ENCODE peak calls at places on chromosomes 16 and 17, in seven cellular contexts. Y is HCT116, D is GM23338, S is stomach, X is IMR-90, T is body of pancreas, L is Panc1. G is an unnamed sample.

GRCh38 chr16:56451753-56452689 is 667 bp downstream of the OGFOD1 start:
- DNase-seq in Y (peak), D (peak), S (no peak), X (peak), T (peak), L (no peak), G (no peak)

GRCh38 chr16:84084570-84085270 is 32.0 kb downstream of the MBTPS1 start:
- DNase-seq in Y (peak), D (peak), S (peak), X (peak), T (peak), L (peak), G (peak)

GRCh38 chr17:59779521-59779920 is 72.1 kb downstream of the VMP1 start:
- DNase-seq in Y (no peak), D (no peak), S (no peak), X (no peak), T (no peak), L (no peak), G (no peak)

GRCh38 chr17:36935681-36936454 is 1.4 kb upstream of the LHX1 start:
- DNase-seq in Y (no peak), D (peak), S (no peak), X (no peak), T (no peak), L (no peak), G (no peak)

GRCh38 chr17:12977008-12977751 is 40.6 kb downstream of the ELAC2 start:
- DNase-seq in Y (no peak), D (peak), S (no peak), X (peak), T (no peak), L (no peak), G (no peak)

GRCh38 chr17:62761884-62762283 is 46.2 kb downstream of the MARCHF10 start:
- DNase-seq in Y (no peak), D (peak), S (no peak), X (no peak), T (no peak), L (no peak), G (no peak)

GRCh38 chr17:32827227-32827626 is 49.7 kb downstream of the MYO1D start:
- DNase-seq in Y (no peak), D (no peak), S (no peak), X (no peak), T (no peak), L (no peak), G (no peak)

GRCh38 chr16:49921106-49921505 is 65.2 kb upstream of the ZNF423 start:
- DNase-seq in Y (no peak), D (no peak), S (no peak), X (no peak), T (no peak), L (no peak), G (no peak)

GRCh38 chr17:5644065-5644464 is 59.8 kb upstream of the NLRP1 start:
- DNase-seq in Y (no peak), D (no peak), S (no peak), X (no peak), T (no peak), L (no peak), G (no peak)

GRCh38 chr16:1097156-1097555 is 1.1 kb upstream of the C1QTNF8 start:
- DNase-seq in Y (no peak), D (no peak), S (no peak), X (no peak), T (no peak), L (no peak), G (no peak)

GRCh38 chr17:35373984-35374765 is 754 bp upstream of the SLFN11 start:
- DNase-seq in Y (no peak), D (peak), S (peak), X (peak), T (peak), L (no peak), G (peak)

GRCh38 chr17:9890124-9890523 is 14.9 kb downstream of the RCVRN start:
- DNase-seq in Y (peak), D (peak), S (no peak), X (no peak), T (no peak), L (no peak), G (peak)

GRCh38 chr17:37555386-37555785 is 53.8 kb downstream of the SYNRG start:
- DNase-seq in Y (no peak), D (no peak), S (no peak), X (no peak), T (no peak), L (no peak), G (no peak)

GRCh38 chr16:19432429-19432828 is 14.7 kb downstream of the TMC5 start:
- DNase-seq in Y (peak), D (peak), S (no peak), X (no peak), T (peak), L (no peak), G (no peak)

GRCh38 chr17:35002876-35003551 is 22.7 kb downstream of the LIG3 start:
- DNase-seq in Y (no peak), D (no peak), S (peak), X (peak), T (no peak), L (no peak), G (no peak)

GRCh38 chr17:61431594-61432311 is 20.5 kb upstream of the TBX4 start:
- DNase-seq in Y (no peak), D (no peak), S (no peak), X (peak), T (no peak), L (no peak), G (no peak)

GRCh38 chr16:29304251-29304900 is 102.1 kb downstream of the NPIPB11 start:
- DNase-seq in Y (no peak), D (no peak), S (no peak), X (no peak), T (no peak), L (no peak), G (no peak)

GRCh38 chr17:77800832-77801231 is 157.7 kb upstream of the TNRC6C start:
- DNase-seq in Y (no peak), D (no peak), S (no peak), X (no peak), T (no peak), L (no peak), G (peak)

GRCh38 chr16:30068750-30069574 is 3.4 kb downstream of the ALDOA start:
- DNase-seq in Y (no peak), D (peak), S (no peak), X (no peak), T (no peak), L (no peak), G (no peak)

GRCh38 chr17:66002063-66002585 is 189.8 kb downstream of the CEP112 start:
- DNase-seq in Y (no peak), D (no peak), S (no peak), X (no peak), T (no peak), L (no peak), G (no peak)

GRCh38 chr16:85197611-85198566 is 85.6 kb upstream of the CIBAR2 start:
- DNase-seq in Y (no peak), D (no peak), S (no peak), X (no peak), T (peak), L (no peak), G (no peak)

GRCh38 chr16:53142823-53143568 is 88.2 kb downstream of the CHD9 start:
- DNase-seq in Y (no peak), D (no peak), S (no peak), X (peak), T (no peak), L (no peak), G (no peak)

GRCh38 chr16:76654421-76654820 is 377.2 kb downstream of the CNTNAP4 start:
- DNase-seq in Y (no peak), D (no peak), S (no peak), X (no peak), T (no peak), L (no peak), G (no peak)

GRCh38 chr17:69286257-69286656 is 40.7 kb downstream of the ABCA5 start:
- DNase-seq in Y (no peak), D (no peak), S (no peak), X (no peak), T (no peak), L (no peak), G (no peak)

GRCh38 chr17:33046361-33047255 is 55.0 kb downstream of the SPACA3 start:
- DNase-seq in Y (no peak), D (no peak), S (no peak), X (no peak), T (no peak), L (no peak), G (no peak)

GRCh38 chr17:13030459-13031305 is 12.9 kb upstream of the ELAC2 start:
- DNase-seq in Y (no peak), D (peak), S (no peak), X (peak), T (peak), L (no peak), G (no peak)

GRCh38 chr17:17783121-17783824 is 53.5 kb downstream of the SREBF1 start:
- DNase-seq in Y (no peak), D (peak), S (peak), X (no peak), T (peak), L (no peak), G (peak)

GRCh38 chr17:81066072-81066471 is 31.1 kb downstream of the BAIAP2 start:
- DNase-seq in Y (no peak), D (no peak), S (peak), X (no peak), T (no peak), L (no peak), G (no peak)

GRCh38 chr17:74852237-74853047 is 7.2 kb downstream of the GRIN2C start:
- DNase-seq in Y (peak), D (peak), S (no peak), X (no peak), T (peak), L (no peak), G (peak)

GRCh38 chr17:82217530-82218204 is 5.0 kb upstream of the CCDC57 start:
- DNase-seq in Y (no peak), D (no peak), S (peak), X (peak), T (peak), L (no peak), G (peak)

DNA sequence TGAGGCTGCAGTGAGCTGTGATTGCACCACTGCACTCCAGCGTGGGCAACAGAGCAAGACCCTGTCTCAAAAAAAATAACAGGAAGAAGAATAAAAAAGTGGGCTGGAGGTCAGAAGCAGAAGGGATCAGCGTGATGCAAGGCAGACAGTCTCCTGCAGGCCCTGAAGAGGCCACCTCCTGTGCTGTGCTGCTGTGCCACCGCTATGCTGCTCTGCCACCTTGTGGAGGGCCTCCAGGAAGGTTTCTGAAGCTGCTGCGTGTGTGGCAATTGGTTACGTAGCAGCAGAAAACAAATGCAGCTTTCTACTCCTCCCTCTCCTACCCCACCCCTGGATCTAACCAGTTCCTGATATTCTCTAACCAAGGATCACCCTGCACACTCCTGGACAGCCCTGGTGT is 815.5 kb downstream of the KCNJ18 start:
- DNase-seq in Y (no peak), D (no peak), S (no peak), X (no peak), T (no peak), L (no peak), G (no peak)
- TF ChIP-seq CTCF in Y (no peak), D (no peak), S (no peak), X (no peak), T (no peak), L (peak), G (no peak)

DNA sequence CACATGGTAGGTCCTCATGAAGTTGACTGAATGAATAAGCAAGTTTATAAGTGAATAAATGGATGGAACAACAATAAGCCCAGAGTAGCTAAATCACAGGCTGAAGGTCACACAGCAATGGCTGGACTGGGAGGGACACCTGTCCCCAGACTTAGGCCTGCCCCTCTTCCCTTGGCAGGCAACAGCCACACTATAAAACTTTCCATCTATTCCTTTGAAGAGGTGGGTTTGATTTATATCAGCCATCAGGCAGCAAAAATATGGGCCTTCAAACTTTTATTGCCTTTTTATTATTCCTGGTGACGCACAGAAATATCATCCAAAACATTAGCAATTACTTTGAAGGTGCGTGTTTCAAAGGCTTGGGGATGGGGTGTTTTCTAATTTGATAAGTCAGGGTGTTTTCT is 67.0 kb upstream of the LYRM9 start:
- DNase-seq in Y (no peak), D (no peak), S (no peak), X (no peak), T (no peak), L (no peak), G (no peak)
- H3K27ac ChIP-seq in Y (no peak), D (no peak), S (no peak), X (no peak), T (no peak), L (no peak), G (no peak)

GRCh38 chr17:67680445-67681224 is 37.1 kb upstream of the NOL11 start:
- DNase-seq in Y (no peak), D (no peak), S (no peak), X (no peak), T (no peak), L (no peak), G (no peak)

GRCh38 chr17:67675481-67675880 is 42.3 kb upstream of the NOL11 start:
- DNase-seq in Y (no peak), D (no peak), S (no peak), X (no peak), T (no peak), L (no peak), G (no peak)

GRCh38 chr17:67682196-67682595 is 35.5 kb upstream of the NOL11 start:
- DNase-seq in Y (no peak), D (no peak), S (peak), X (no peak), T (peak), L (no peak), G (no peak)

GRCh38 chr17:67679721-67680120 is 38.0 kb upstream of the NOL11 start:
- DNase-seq in Y (no peak), D (no peak), S (no peak), X (no peak), T (no peak), L (no peak), G (no peak)

GRCh38 chr17:67679225-67679624 is 38.5 kb upstream of the NOL11 start:
- DNase-seq in Y (no peak), D (no peak), S (no peak), X (no peak), T (no peak), L (no peak), G (no peak)
- TF ChIP-seq CTCF in Y (no peak), D (no peak), S (no peak), X (no peak), T (no peak), L (no peak), G (no peak)

GRCh38 chr17:7823581-7824001 is 10.4 kb upstream of the KDM6B start:
- DNase-seq in Y (no peak), D (peak), S (no peak), X (no peak), T (no peak), L (no peak), G (no peak)

GRCh38 chr17:7820231-7820630 is 13.8 kb upstream of the KDM6B start:
- DNase-seq in Y (no peak), D (no peak), S (no peak), X (no peak), T (no peak), L (no peak), G (no peak)

GRCh38 chr17:7824021-7824924 is 9.7 kb upstream of the KDM6B start:
- DNase-seq in Y (no peak), D (no peak), S (no peak), X (no peak), T (no peak), L (no peak), G (no peak)

GRCh38 chr17:7818746-7819645 is 15.0 kb upstream of the KDM6B start:
- DNase-seq in Y (no peak), D (no peak), S (no peak), X (no peak), T (no peak), L (no peak), G (no peak)

GRCh38 chr17:7822126-7822525 is 11.9 kb upstream of the KDM6B start:
- DNase-seq in Y (no peak), D (no peak), S (no peak), X (no peak), T (no peak), L (no peak), G (no peak)
- H3K27ac ChIP-seq in Y (no peak), D (no peak), S (no peak), X (no peak), T (no peak), L (no peak), G (no peak)

DNA sequence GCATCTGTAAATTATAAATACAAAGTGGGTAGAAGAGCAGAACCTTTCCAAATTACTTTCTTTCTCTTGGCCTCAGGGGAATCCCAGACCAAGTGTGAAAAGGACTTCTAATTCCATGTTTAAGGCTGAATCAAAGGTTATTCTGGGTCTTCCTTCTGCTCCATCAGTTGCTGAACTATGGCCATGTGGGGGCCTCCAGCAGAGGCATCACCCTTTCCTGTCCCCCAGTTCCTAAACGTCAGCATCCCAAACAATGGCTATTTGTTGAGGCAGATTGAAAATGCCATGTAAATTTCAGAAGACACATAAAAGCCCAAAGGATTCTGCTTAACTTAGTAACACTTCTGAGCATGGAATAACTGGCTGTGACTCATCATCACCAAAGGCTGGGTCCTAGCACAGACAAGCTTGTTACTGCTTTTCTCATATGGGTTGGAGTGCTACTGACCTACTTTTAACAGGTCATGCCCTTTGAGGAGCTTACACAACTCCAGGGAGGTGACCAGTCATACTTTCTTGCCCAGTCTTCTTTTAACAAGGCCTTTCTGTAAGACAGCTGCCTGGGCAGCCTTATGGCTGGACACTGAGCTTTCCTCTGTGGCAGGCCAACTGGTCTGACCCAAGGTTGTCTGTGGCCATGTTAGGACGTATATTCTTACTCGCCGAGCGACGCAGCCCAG is 154.8 kb downstream of the VPS53 start:
- DNase-seq in Y (no peak), D (no peak), S (no peak), X (peak), T (peak), L (peak), G (no peak)
- TF ChIP-seq CTCF in Y (no peak), D (no peak), S (no peak), X (no peak), T (no peak), L (no peak), G (no peak)

GRCh38 chr16:17329412-17329811 is 141.3 kb downstream of the XYLT1 start:
- DNase-seq in Y (no peak), D (no peak), S (no peak), X (no peak), T (no peak), L (no peak), G (no peak)

GRCh38 chr16:17330019-17330570 is 140.7 kb downstream of the XYLT1 start:
- DNase-seq in Y (no peak), D (no peak), S (no peak), X (no peak), T (no peak), L (no peak), G (no peak)

GRCh38 chr16:17328971-17329370 is 141.8 kb downstream of the XYLT1 start:
- DNase-seq in Y (no peak), D (no peak), S (no peak), X (no peak), T (no peak), L (no peak), G (no peak)

GRCh38 chr16:17331991-17332390 is 138.8 kb downstream of the XYLT1 start:
- DNase-seq in Y (no peak), D (no peak), S (no peak), X (no peak), T (no peak), L (no peak), G (no peak)

GRCh38 chr16:17331071-17331521 is 139.7 kb downstream of the XYLT1 start:
- DNase-seq in Y (no peak), D (no peak), S (no peak), X (no peak), T (no peak), L (no peak), G (no peak)
- H3K27ac ChIP-seq in Y (no peak), D (no peak), S (no peak), X (no peak), T (no peak), L (no peak), G (no peak)

GRCh38 chr17:49703557-49704277 is 4.0 kb downstream of the SLC35B1 start:
- DNase-seq in Y (peak), D (peak), S (no peak), X (peak), T (no peak), L (peak), G (no peak)

GRCh38 chr17:49705254-49705653 is 2.5 kb downstream of the SLC35B1 start:
- DNase-seq in Y (no peak), D (no peak), S (no peak), X (no peak), T (no peak), L (no peak), G (no peak)

GRCh38 chr17:49707246-49707607 is 537 bp downstream of the SLC35B1 start:
- DNase-seq in Y (no peak), D (peak), S (no peak), X (no peak), T (no peak), L (no peak), G (no peak)

GRCh38 chr17:49707608-49708514 is at the start of gene SLC35B1:
- DNase-seq in Y (peak), D (peak), S (peak), X (peak), T (peak), L (peak), G (peak)

GRCh38 chr17:49708515-49709161 is 874 bp upstream of the SLC35B1 start:
- DNase-seq in Y (no peak), D (peak), S (no peak), X (no peak), T (no peak), L (no peak), G (no peak)
- TF ChIP-seq CTCF in Y (no peak), D (peak), S (no peak), X (no peak), T (no peak), L (no peak), G (no peak)